ENCODE peak calls at places on chromosomes 5 and 9, in nine cellular contexts. L is left ventricle myocardium inferior, K is Calu3, A is mammary epithelial cell, Q is heart left ventricle, J is PC-3, F is heart right ventricle, P is nephron progenitor cell, E is fibroblast of lung. X is an unnamed sample.

GRCh38 chr9:36798350-36799065 is 225.8 kb downstream of the MELK start:
- DNase-seq in L (no peak), J (peak; percentile 48), P (peak; percentile 31), E (no peak), Q (no peak), F (no peak), K (peak; percentile 12), A (no peak), X (no peak)

GRCh38 chr9:19379283-19379682 is 753 bp downstream of the RPS6 start:
- DNase-seq in E (no peak), K (no peak), L (no peak), P (no peak), Q (no peak), A (no peak), F (no peak), J (no peak), X (no peak)

GRCh38 chr5:64838376-64838775 is 69.6 kb downstream of the CWC27 start:
- DNase-seq in F (no peak), E (peak; percentile 77), Q (no peak), P (no peak), J (no peak), K (no peak), L (no peak), A (no peak), X (no peak)

GRCh38 chr5:14178671-14179211 is 35.6 kb downstream of the TRIO start:
- DNase-seq in F (no peak), E (peak; percentile 72), Q (no peak), L (no peak), A (peak; percentile 63), P (peak; percentile 42), J (peak; percentile 87), K (no peak), X (no peak)

GRCh38 chr9:120913673-120914266 is 12.8 kb downstream of the TRAF1 start:
- DNase-seq in L (no peak), J (no peak), F (no peak), K (no peak), P (peak; percentile 73), Q (no peak), E (no peak), A (no peak), X (no peak)

GRCh38 chr5:114924784-114925183 is 244.9 kb downstream of the TRIM36 start:
- DNase-seq in E (no peak), Q (no peak), J (no peak), A (no peak), L (no peak), F (no peak), K (no peak), P (no peak), X (no peak)

GRCh38 chr5:39102684-39103155 is 28.5 kb upstream of the RICTOR start:
- DNase-seq in L (no peak), A (no peak), K (no peak), Q (no peak), F (no peak), P (no peak), E (peak; percentile 58), J (no peak), X (no peak)

GRCh38 chr5:127997131-127997775 is 86.3 kb upstream of the SLC12A2 start:
- DNase-seq in J (no peak), F (no peak), A (no peak), K (no peak), L (no peak), Q (no peak), P (no peak), E (no peak), X (no peak)

GRCh38 chr5:159212667-159213462 is 3.5 kb upstream of the RNF145 start:
- DNase-seq in K (peak; percentile 45), F (no peak), J (no peak), L (no peak), Q (no peak), E (peak; percentile 34), P (no peak), A (no peak), X (no peak)

GRCh38 chr5:150209020-150209635 is 19.3 kb downstream of the SLC6A7 start:
- DNase-seq in Q (no peak), K (peak; percentile 75), A (peak; percentile 23), J (peak; percentile 77), P (no peak), L (no peak), E (peak; percentile 84), F (no peak), X (no peak)

GRCh38 chr9:97906236-97906831 is 16.0 kb downstream of the TRMO start:
- DNase-seq in Q (no peak), P (no peak), K (no peak), F (peak; percentile 37), J (no peak), A (no peak), E (no peak), L (peak; percentile 43), X (no peak)

GRCh38 chr9:86795861-86796497 is 151.3 kb downstream of the GAS1 start:
- DNase-seq in L (peak; percentile 56), F (peak; percentile 28), P (peak; percentile 21), A (no peak), K (no peak), E (peak; percentile 93), Q (no peak), J (no peak), X (no peak)

GRCh38 chr5:61362796-61363364 is 30.8 kb downstream of the ZSWIM6 start:
- DNase-seq in E (peak; percentile 44), P (no peak), J (no peak), K (peak; percentile 6), L (no peak), Q (no peak), A (no peak), F (no peak), X (no peak)

GRCh38 chr9:38619556-38620447 is 594 bp downstream of the ANKRD18A start:
- DNase-seq in J (peak; percentile 14), A (peak; percentile 29), E (no peak), L (no peak), Q (peak; percentile 48), P (peak; percentile 51), K (peak; percentile 1), F (no peak), X (no peak)

GRCh38 chr9:9996259-9996658 is 616.5 kb downstream of the PTPRD start:
- DNase-seq in Q (no peak), J (no peak), E (no peak), P (no peak), K (no peak), F (no peak), A (no peak), L (no peak), X (no peak)

GRCh38 chr9:10000669-10001068 is 612.1 kb downstream of the PTPRD start:
- DNase-seq in Q (no peak), F (no peak), L (no peak), A (no peak), J (no peak), P (no peak), E (no peak), K (no peak), X (no peak)

GRCh38 chr9:9997585-9997984 is 615.2 kb downstream of the PTPRD start:
- DNase-seq in L (no peak), E (no peak), F (no peak), P (no peak), K (no peak), Q (no peak), A (no peak), J (no peak), X (no peak)

GRCh38 chr9:10003047-10003446 is 609.8 kb downstream of the PTPRD start:
- DNase-seq in K (no peak), E (no peak), L (no peak), P (no peak), Q (no peak), A (no peak), J (no peak), F (no peak), X (no peak)

DNA sequence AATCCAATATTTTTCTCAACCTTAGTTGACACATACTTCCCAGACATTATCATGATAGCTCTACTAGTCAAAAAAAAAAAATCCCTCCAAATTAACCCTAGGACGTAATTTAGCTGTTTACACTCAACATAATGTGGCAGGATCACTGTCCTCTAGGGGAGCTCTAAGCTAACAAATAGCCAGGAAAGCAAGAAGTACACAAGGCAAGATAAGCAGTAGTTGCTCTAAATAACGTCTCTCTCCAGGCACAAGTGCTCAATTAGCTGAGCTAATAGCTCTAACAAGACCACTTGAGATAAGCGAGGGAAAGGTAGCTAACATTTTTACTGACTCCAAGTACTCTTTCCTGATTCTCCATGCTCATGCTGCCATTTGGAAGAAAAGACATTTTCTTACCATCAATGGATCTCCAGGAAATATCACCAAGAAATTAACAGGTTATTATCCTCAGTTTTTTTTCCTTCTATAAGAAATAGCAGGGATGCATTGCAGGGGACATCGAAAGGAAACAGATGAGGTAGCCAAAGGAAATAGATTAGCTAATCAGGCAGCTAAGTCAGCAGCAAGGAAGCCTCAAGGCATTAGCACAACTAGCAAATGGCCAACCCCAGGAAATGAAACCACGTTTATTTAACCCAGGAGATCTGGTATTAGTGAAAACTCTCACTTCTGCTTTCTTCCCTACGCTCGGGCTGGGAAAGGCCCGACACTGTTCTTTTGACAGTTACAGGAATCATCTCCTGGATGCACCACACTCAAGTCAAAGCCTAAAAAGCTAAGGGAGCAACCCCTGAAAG is 614.1 kb downstream of the PTPRD start:
- DNase-seq in F (no peak), A (peak; percentile 9), P (no peak), K (no peak), L (no peak), E (peak; percentile 1), Q (no peak), J (peak; percentile 4), X (no peak)
- TF ChIP-seq CTCF in F (no peak), A (peak; percentile 58), P (peak; percentile 30), K (no peak), L (peak; percentile 48), E (peak; percentile 6), Q (no peak), J (peak; percentile 28), X (peak; percentile 13)

GRCh38 chr5:2602451-2603045 is 148.9 kb downstream of the IRX2 start:
- DNase-seq in F (no peak), Q (no peak), J (no peak), A (no peak), E (no peak), K (no peak), P (no peak), L (no peak), X (no peak)
- TF ChIP-seq CTCF in F (no peak), Q (no peak), J (no peak), A (no peak), E (no peak), K (no peak), P (no peak), L (no peak), X (no peak)

GRCh38 chr5:164941102-164941501 is 1435.7 kb downstream of the MAT2B start:
- DNase-seq in J (no peak), F (no peak), P (no peak), L (no peak), E (no peak), Q (no peak), K (no peak), A (no peak), X (no peak)
- TF ChIP-seq CTCF in J (no peak), F (no peak), P (no peak), L (no peak), E (no peak), Q (no peak), K (no peak), A (no peak), X (no peak)

DNA sequence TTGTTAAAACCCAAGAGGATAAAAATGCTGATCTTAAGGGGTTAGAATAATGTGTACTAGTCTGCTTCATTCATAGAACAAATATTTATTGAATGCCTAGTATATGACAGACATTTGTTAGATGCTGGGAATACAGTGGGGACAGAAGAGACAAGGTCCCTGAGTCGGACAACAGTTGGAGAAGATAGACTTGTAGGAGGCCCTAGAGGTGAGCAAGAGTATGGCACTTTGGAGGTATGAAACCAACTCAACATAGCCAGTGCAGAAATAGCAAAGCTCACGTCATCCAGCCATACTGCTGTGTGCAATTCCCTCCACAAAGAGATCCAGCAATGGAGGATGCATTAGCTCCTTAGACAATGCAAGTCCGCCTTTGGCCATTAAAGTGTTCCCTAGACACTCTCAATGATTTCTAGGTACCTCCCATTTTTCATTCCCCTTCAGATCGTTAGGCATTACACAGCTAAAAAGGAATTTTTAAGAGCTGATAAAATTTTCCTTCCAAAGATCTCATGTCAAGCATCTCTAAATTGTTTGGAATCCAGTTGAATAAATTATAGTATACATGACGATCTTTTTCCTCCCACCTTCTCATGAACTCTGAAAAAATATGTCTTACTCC is 1949.6 kb upstream of the WWC1 start:
- DNase-seq in J (no peak), F (no peak), E (no peak), A (no peak), P (no peak), K (no peak), Q (no peak), L (no peak), X (no peak)
- TF ChIP-seq CTCF in J (peak; percentile 19), F (no peak), E (peak; percentile 18), A (peak; percentile 11), P (no peak), K (peak; percentile 21), Q (no peak), L (peak; percentile 10), X (peak; percentile 73)

X was measured in mesothelial cell of epicardium.